ENCODE peak calls at places on chromosomes 12 and 14, in five cellular contexts. X, E, U, M and S are unnamed samples.
A peak's percentile ranks its signal among the peaks of the same experiment; 100 is the strongest.

GRCh38 chr12:132257206-132257954 is 72.0 kb downstream of the GALNT9 start:
- DNase-seq in E (no peak), X (no peak), M (no peak), U (no peak), S (no peak)

GRCh38 chr12:74816398-74817175 is 279.0 kb downstream of the ATXN7L3B start:
- DNase-seq in M (no peak), E (no peak), X (no peak), U (no peak), S (no peak)

GRCh38 chr14:30193791-30194407 is 266.3 kb upstream of the PRKD1 start:
- DNase-seq in E (peak; percentile 95), X (no peak), M (no peak), U (no peak), S (no peak)

GRCh38 chr14:43872752-43873655 is 634.1 kb downstream of the FSCB start:
- DNase-seq in U (no peak), X (no peak), M (no peak), E (no peak), S (no peak)

GRCh38 chr14:59093889-59094288 is 94.6 kb upstream of the DAAM1 start:
- DNase-seq in M (no peak), E (no peak), X (no peak), U (no peak), S (no peak)

GRCh38 chr14:64040044-64040443 is 187.2 kb downstream of the SYNE2 start:
- DNase-seq in E (peak; percentile 40), X (no peak), U (no peak), M (no peak), S (no peak)

GRCh38 chr12:54891717-54892478 is 37.6 kb downstream of the MUCL1 start:
- DNase-seq in U (no peak), E (no peak), X (no peak), M (no peak), S (peak; percentile 56)

GRCh38 chr12:15265868-15266267 is 44.7 kb upstream of the RERG start:
- DNase-seq in M (no peak), X (no peak), E (no peak), U (no peak), S (no peak)

GRCh38 chr12:3138896-3139590 is 61.9 kb downstream of the TSPAN9 start:
- DNase-seq in M (no peak), X (no peak), U (no peak), E (no peak), S (no peak)

GRCh38 chr12:71972441-71973074 is 33.9 kb downstream of the TPH2 start:
- DNase-seq in M (no peak), U (no peak), X (no peak), E (no peak), S (no peak)

GRCh38 chr12:52730793-52731192 is 27.5 kb upstream of the KRT77 start:
- DNase-seq in M (no peak), E (no peak), X (no peak), U (no peak), S (no peak)

GRCh38 chr14:100988411-100988900 is 84.9 kb upstream of the RTL1 start:
- DNase-seq in E (no peak), X (no peak), U (peak; percentile 72), M (no peak), S (no peak)

GRCh38 chr14:51335521-51335920 is 95.5 kb downstream of the TMX1 start:
- DNase-seq in X (peak; percentile 50), U (no peak), E (peak; percentile 46), M (peak; percentile 56), S (no peak)

GRCh38 chr12:99498756-99499155 is 148.8 kb upstream of the GARIN6 start:
- DNase-seq in E (peak; percentile 36), M (no peak), X (no peak), U (no peak), S (no peak)

DNA sequence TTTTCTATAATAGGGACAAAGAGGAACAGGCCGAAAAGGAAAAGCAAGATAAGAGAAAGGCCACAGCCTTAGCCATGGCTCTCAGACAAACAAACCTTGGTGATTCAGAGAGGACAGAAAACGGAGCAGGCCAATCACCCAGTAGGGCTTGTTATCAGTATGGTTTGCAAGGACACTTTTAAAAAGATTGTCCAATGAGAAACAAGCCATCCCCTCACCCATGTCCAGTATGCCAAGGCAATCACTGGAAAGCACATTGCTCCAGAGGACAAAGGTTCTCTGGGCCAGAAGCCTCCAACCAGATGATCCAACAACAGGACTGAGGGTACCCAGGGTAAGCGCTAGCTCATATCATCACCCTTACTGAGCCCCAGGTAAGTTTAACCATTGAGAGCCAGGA is 243.8 kb upstream of the BTG1 start:
- DNase-seq in U (no peak), X (no peak), M (no peak), E (no peak), S (no peak)
- TF ChIP-seq CTCF in U (no peak), X (no peak), M (no peak), E (no peak), S (no peak)

DNA sequence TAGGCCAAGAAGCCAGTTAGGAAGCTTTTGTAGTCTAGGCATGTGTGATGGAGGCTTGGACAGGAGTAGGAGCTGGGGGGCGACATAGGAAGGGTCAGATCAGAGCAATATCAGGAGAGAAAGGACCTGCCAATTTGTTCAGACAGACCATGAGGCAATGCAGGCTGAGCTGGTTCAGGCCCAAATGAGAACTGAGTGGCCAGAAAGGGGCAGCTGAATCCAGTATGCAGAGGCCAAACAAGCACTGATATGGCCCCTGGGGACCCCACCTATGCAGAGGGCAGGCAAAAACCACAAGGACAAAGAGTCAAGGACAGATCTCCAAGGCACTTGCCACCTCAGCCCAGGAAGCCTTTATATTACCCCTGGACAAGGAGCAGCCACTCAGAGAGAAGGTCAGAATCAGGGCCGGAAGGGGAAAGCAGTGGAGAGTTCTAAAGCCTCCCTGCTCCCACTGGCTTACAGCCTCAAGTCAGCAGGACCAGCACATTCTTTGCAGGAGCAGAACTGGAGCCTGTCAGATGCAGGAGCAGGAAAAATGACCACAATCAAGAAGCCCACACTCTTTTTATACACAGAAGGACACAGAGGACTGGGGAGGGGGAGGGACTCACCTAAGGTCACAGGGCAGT is 37.2 kb downstream of the CLMN start:
- DNase-seq in X (no peak), U (no peak), E (no peak), M (peak; percentile 8), S (no peak)
- TF ChIP-seq CTCF in X (no peak), U (no peak), E (no peak), M (no peak), S (no peak)

DNA sequence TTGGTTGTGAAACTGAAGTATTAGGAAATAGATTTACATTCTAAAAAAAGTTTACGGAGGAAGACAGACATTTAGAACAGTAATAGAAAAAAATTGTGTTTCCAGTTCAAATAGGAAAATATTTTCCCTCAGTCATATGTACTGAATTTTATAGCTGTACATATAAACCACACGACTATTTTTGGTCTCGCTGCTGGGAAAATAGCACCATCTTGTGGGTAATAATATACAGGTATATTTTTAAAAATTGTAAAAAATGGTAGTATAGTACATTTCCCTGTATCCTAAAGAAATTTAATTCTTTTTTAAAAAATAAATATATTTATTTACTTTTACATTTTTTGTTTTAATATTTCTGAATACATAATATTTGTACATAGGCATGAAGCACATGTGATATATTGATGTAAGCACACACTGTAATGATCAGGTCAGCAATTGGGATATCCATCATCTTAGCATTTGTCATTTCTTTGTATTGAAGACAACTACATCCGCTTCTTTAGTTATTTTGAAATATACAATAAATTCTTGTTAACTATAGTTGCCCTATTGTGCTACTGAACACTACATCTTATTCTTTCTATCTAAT is 168.6 kb downstream of the ALX1 start:
- DNase-seq in E (peak; percentile 15), M (no peak), X (no peak), U (no peak), S (no peak)
- TF ChIP-seq CTCF in E (peak; percentile 40), M (no peak), X (no peak), U (peak; percentile 82), S (no peak)

GRCh38 chr14:25472700-25473099 is 422.8 kb upstream of the STXBP6 start:
- DNase-seq in X (no peak), M (no peak), U (no peak), E (no peak), S (no peak)
- TF ChIP-seq CTCF in X (no peak), M (no peak), U (no peak), E (no peak), S (no peak)

GRCh38 chr12:130405332-130405731 is 67.6 kb downstream of the PIWIL1 start:
- DNase-seq in X (no peak), M (no peak), E (no peak), U (no peak), S (no peak)

GRCh38 chr12:130396667-130397066 is 59.0 kb downstream of the PIWIL1 start:
- DNase-seq in X (no peak), M (no peak), U (no peak), E (no peak), S (no peak)

GRCh38 chr12:130398089-130398848 is 60.6 kb downstream of the PIWIL1 start:
- DNase-seq in X (no peak), E (no peak), M (no peak), U (no peak), S (no peak)

DNA sequence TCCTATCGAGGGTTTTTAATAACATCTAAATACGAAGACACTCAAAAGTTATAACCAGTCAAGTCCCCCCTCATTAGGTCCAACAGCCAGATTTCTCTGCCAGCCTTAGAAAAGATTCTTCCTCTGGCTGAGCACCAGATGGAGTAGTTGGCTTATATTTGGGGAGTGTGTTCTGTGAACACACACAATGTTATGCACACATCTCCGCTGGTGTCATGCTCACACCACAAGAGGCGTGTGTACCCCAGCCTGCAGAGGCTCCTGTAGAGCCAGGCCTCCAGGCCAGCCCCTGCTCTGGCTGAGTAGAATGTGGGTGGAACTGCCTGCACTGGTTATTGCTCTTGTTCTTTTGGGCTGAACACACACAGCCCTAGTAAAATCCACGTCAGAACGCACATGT is 64.0 kb downstream of the PIWIL1 start:
- DNase-seq in U (no peak), E (no peak), X (no peak), M (no peak), S (no peak)
- TF ChIP-seq CTCF in U (no peak), E (no peak), X (no peak), M (no peak), S (no peak)

DNA sequence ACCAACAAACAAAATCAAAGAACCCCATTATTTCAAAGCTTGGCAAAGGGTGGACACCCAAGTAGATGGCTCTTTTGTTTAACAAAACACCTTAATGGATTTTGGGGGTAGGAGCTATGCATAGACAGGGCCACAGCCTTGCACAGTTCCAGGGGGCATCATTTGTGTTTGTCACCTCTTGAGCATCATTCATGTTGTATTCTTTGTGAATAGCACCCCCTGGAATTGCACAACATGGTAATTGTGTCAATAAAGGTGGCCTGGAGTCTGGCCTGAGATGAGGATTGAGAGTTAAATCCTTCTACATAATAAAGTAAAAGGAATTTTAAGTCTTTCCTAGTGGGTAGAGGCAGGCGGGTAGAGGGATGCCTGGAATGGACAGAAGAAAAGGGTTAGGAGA is 3.3 kb upstream of the FRS2 start:
- DNase-seq in E (no peak), X (no peak), M (no peak), U (no peak), S (no peak)
- TF ChIP-seq CTCF in E (no peak), X (no peak), M (no peak), U (no peak), S (no peak)